ENCODE peak calls at places on chromosomes 1 and 21, in four cellular contexts. One of them, this sample, is unnamed.

GRCh38 chr1:110673197-110673701 is 1.5 kb downstream of the KCNA3 start:
- DNase-seq in stimulated activated CD4-positive, alpha-beta T cell treated with anti-CD3 and anti-CD28 coated beads, Interleukin-2, amount 100 ng/mL, for 24 hours: peak; percentile 26
- DNase-seq in COLO829: no peak
- DNase-seq in T-helper 17 cell: no peak
- DNase-seq in this sample: no peak

GRCh38 chr1:87989346-87989745 is 660.7 kb downstream of the LMO4 start:
- DNase-seq in stimulated activated CD4-positive, alpha-beta T cell treated with anti-CD3 and anti-CD28 coated beads, Interleukin-2, amount 100 ng/mL, for 24 hours: no peak
- DNase-seq in COLO829: no peak
- DNase-seq in T-helper 17 cell: no peak
- DNase-seq in this sample: no peak

GRCh38 chr1:40877681-40878080 is 15.5 kb upstream of the CITED4 start:
- DNase-seq in stimulated activated CD4-positive, alpha-beta T cell treated with anti-CD3 and anti-CD28 coated beads, Interleukin-2, amount 100 ng/mL, for 24 hours: peak; percentile 40
- DNase-seq in COLO829: peak; percentile 91
- DNase-seq in T-helper 17 cell: no peak
- DNase-seq in this sample: peak; percentile 74

GRCh38 chr1:11107541-11107940 is 7.9 kb upstream of the EXOSC10 start:
- DNase-seq in stimulated activated CD4-positive, alpha-beta T cell treated with anti-CD3 and anti-CD28 coated beads, Interleukin-2, amount 100 ng/mL, for 24 hours: no peak
- DNase-seq in COLO829: no peak
- DNase-seq in T-helper 17 cell: no peak
- DNase-seq in this sample: no peak

GRCh38 chr1:232988572-232989040 is 38.2 kb downstream of the NTPCR start:
- DNase-seq in stimulated activated CD4-positive, alpha-beta T cell treated with anti-CD3 and anti-CD28 coated beads, Interleukin-2, amount 100 ng/mL, for 24 hours: no peak
- DNase-seq in COLO829: no peak
- DNase-seq in T-helper 17 cell: no peak
- DNase-seq in this sample: peak; percentile 62

GRCh38 chr1:210347112-210347511 is 18.4 kb downstream of the HHAT start:
- DNase-seq in stimulated activated CD4-positive, alpha-beta T cell treated with anti-CD3 and anti-CD28 coated beads, Interleukin-2, amount 100 ng/mL, for 24 hours: peak; percentile 26
- DNase-seq in COLO829: no peak
- DNase-seq in T-helper 17 cell: no peak
- DNase-seq in this sample: no peak

GRCh38 chr1:181135815-181136737 is 47.6 kb downstream of the IER5 start:
- DNase-seq in stimulated activated CD4-positive, alpha-beta T cell treated with anti-CD3 and anti-CD28 coated beads, Interleukin-2, amount 100 ng/mL, for 24 hours: no peak
- DNase-seq in COLO829: peak; percentile 23
- DNase-seq in T-helper 17 cell: no peak
- DNase-seq in this sample: peak; percentile 57

GRCh38 chr1:230712470-230712942 is 1.4 kb downstream of the AGT start:
- DNase-seq in stimulated activated CD4-positive, alpha-beta T cell treated with anti-CD3 and anti-CD28 coated beads, Interleukin-2, amount 100 ng/mL, for 24 hours: no peak
- DNase-seq in COLO829: no peak
- DNase-seq in T-helper 17 cell: no peak
- DNase-seq in this sample: no peak

GRCh38 chr21:40531016-40531415 is 315.9 kb downstream of the DSCAM start:
- DNase-seq in stimulated activated CD4-positive, alpha-beta T cell treated with anti-CD3 and anti-CD28 coated beads, Interleukin-2, amount 100 ng/mL, for 24 hours: no peak
- DNase-seq in COLO829: no peak
- DNase-seq in T-helper 17 cell: no peak
- DNase-seq in this sample: no peak

GRCh38 chr1:64013395-64013794 is 190.0 kb upstream of the UBE2U start:
- DNase-seq in stimulated activated CD4-positive, alpha-beta T cell treated with anti-CD3 and anti-CD28 coated beads, Interleukin-2, amount 100 ng/mL, for 24 hours: no peak
- DNase-seq in COLO829: no peak
- DNase-seq in T-helper 17 cell: no peak
- DNase-seq in this sample: no peak

GRCh38 chr21:19899645-19900044 is 1098.6 kb upstream of the NCAM2 start:
- DNase-seq in stimulated activated CD4-positive, alpha-beta T cell treated with anti-CD3 and anti-CD28 coated beads, Interleukin-2, amount 100 ng/mL, for 24 hours: no peak
- DNase-seq in COLO829: no peak
- DNase-seq in T-helper 17 cell: no peak
- DNase-seq in this sample: no peak

GRCh38 chr1:96865731-96866684 is 144.4 kb downstream of the PTBP2 start:
- DNase-seq in stimulated activated CD4-positive, alpha-beta T cell treated with anti-CD3 and anti-CD28 coated beads, Interleukin-2, amount 100 ng/mL, for 24 hours: no peak
- DNase-seq in COLO829: no peak
- DNase-seq in T-helper 17 cell: no peak
- DNase-seq in this sample: no peak

GRCh38 chr1:20028125-20028524 is 41.9 kb upstream of the PLA2G5 start:
- DNase-seq in stimulated activated CD4-positive, alpha-beta T cell treated with anti-CD3 and anti-CD28 coated beads, Interleukin-2, amount 100 ng/mL, for 24 hours: no peak
- DNase-seq in COLO829: no peak
- DNase-seq in T-helper 17 cell: no peak
- DNase-seq in this sample: no peak

GRCh38 chr1:54125671-54126070 is 27.1 kb downstream of the CDCP2 start:
- DNase-seq in stimulated activated CD4-positive, alpha-beta T cell treated with anti-CD3 and anti-CD28 coated beads, Interleukin-2, amount 100 ng/mL, for 24 hours: no peak
- DNase-seq in COLO829: no peak
- DNase-seq in T-helper 17 cell: no peak
- DNase-seq in this sample: peak; percentile 49

GRCh38 chr1:179217943-179218507 is 11.5 kb downstream of the ABL2 start:
- DNase-seq in stimulated activated CD4-positive, alpha-beta T cell treated with anti-CD3 and anti-CD28 coated beads, Interleukin-2, amount 100 ng/mL, for 24 hours: no peak
- DNase-seq in COLO829: no peak
- DNase-seq in T-helper 17 cell: no peak
- DNase-seq in this sample: no peak

GRCh38 chr1:116762781-116763115 is 8.5 kb downstream of the CD2 start:
- DNase-seq in stimulated activated CD4-positive, alpha-beta T cell treated with anti-CD3 and anti-CD28 coated beads, Interleukin-2, amount 100 ng/mL, for 24 hours: peak; percentile 35
- DNase-seq in COLO829: no peak
- DNase-seq in T-helper 17 cell: no peak
- DNase-seq in this sample: no peak

GRCh38 chr1:154353460-154353904 is 28.2 kb downstream of the ATP8B2 start:
- DNase-seq in stimulated activated CD4-positive, alpha-beta T cell treated with anti-CD3 and anti-CD28 coated beads, Interleukin-2, amount 100 ng/mL, for 24 hours: no peak
- DNase-seq in COLO829: peak; percentile 28
- DNase-seq in T-helper 17 cell: no peak
- DNase-seq in this sample: no peak

GRCh38 chr1:212311836-212312497 is 26.8 kb downstream of the PPP2R5A start:
- DNase-seq in stimulated activated CD4-positive, alpha-beta T cell treated with anti-CD3 and anti-CD28 coated beads, Interleukin-2, amount 100 ng/mL, for 24 hours: no peak
- DNase-seq in COLO829: no peak
- DNase-seq in T-helper 17 cell: no peak
- DNase-seq in this sample: no peak

GRCh38 chr21:39529026-39529425 is 77.3 kb downstream of the SH3BGR start:
- DNase-seq in stimulated activated CD4-positive, alpha-beta T cell treated with anti-CD3 and anti-CD28 coated beads, Interleukin-2, amount 100 ng/mL, for 24 hours: no peak
- DNase-seq in COLO829: no peak
- DNase-seq in T-helper 17 cell: no peak
- DNase-seq in this sample: peak; percentile 40

GRCh38 chr1:168093616-168094015 is 43.1 kb downstream of the GPR161 start:
- DNase-seq in stimulated activated CD4-positive, alpha-beta T cell treated with anti-CD3 and anti-CD28 coated beads, Interleukin-2, amount 100 ng/mL, for 24 hours: no peak
- DNase-seq in COLO829: no peak
- DNase-seq in T-helper 17 cell: no peak
- DNase-seq in this sample: no peak

GRCh38 chr1:38872401-38873026 is 634 bp downstream of the MYCBP start:
- DNase-seq in stimulated activated CD4-positive, alpha-beta T cell treated with anti-CD3 and anti-CD28 coated beads, Interleukin-2, amount 100 ng/mL, for 24 hours: peak; percentile 34
- DNase-seq in COLO829: no peak
- DNase-seq in T-helper 17 cell: peak; percentile 13
- DNase-seq in this sample: peak; percentile 80

GRCh38 chr1:225737866-225738265 is 39.8 kb upstream of the SRP9 start:
- DNase-seq in stimulated activated CD4-positive, alpha-beta T cell treated with anti-CD3 and anti-CD28 coated beads, Interleukin-2, amount 100 ng/mL, for 24 hours: no peak
- DNase-seq in COLO829: no peak
- DNase-seq in T-helper 17 cell: no peak
- DNase-seq in this sample: no peak

GRCh38 chr1:202105571-202106339 is 17.0 kb upstream of the GPR37L1 start:
- DNase-seq in stimulated activated CD4-positive, alpha-beta T cell treated with anti-CD3 and anti-CD28 coated beads, Interleukin-2, amount 100 ng/mL, for 24 hours: no peak
- DNase-seq in COLO829: peak; percentile 51
- DNase-seq in T-helper 17 cell: no peak
- DNase-seq in this sample: peak; percentile 67

GRCh38 chr21:42071146-42071737 is at the start of gene UMODL1:
- DNase-seq in stimulated activated CD4-positive, alpha-beta T cell treated with anti-CD3 and anti-CD28 coated beads, Interleukin-2, amount 100 ng/mL, for 24 hours: no peak
- DNase-seq in COLO829: no peak
- DNase-seq in T-helper 17 cell: no peak
- DNase-seq in this sample: no peak

GRCh38 chr1:92995420-92996130 is 34.3 kb upstream of the DIPK1A start:
- DNase-seq in stimulated activated CD4-positive, alpha-beta T cell treated with anti-CD3 and anti-CD28 coated beads, Interleukin-2, amount 100 ng/mL, for 24 hours: no peak
- DNase-seq in COLO829: no peak
- DNase-seq in T-helper 17 cell: no peak
- DNase-seq in this sample: no peak

GRCh38 chr1:18731591-18732235 is 101.1 kb downstream of the PAX7 start:
- DNase-seq in stimulated activated CD4-positive, alpha-beta T cell treated with anti-CD3 and anti-CD28 coated beads, Interleukin-2, amount 100 ng/mL, for 24 hours: no peak
- DNase-seq in COLO829: no peak
- DNase-seq in T-helper 17 cell: no peak
- DNase-seq in this sample: no peak